ENCODE peak calls at places on chromosomes 7 and 10, in four cellular contexts. A, N, J and X are unnamed samples.

GRCh38 chr7:25031007-25031406 is 51.0 kb upstream of the OSBPL3 start:
- DNase-seq in J (no peak), A (no peak), N (no peak), X (no peak)

GRCh38 chr7:105309235-105310156 is 79.2 kb downstream of the SRPK2 start:
- DNase-seq in J (no peak), N (no peak), A (no peak), X (no peak)

GRCh38 chr10:48671914-48672595 is 12.6 kb upstream of the WDFY4 start:
- DNase-seq in A (no peak), J (no peak), N (no peak), X (no peak)

GRCh38 chr10:49284356-49284755 is 14.6 kb upstream of the C10orf71 start:
- DNase-seq in N (no peak), A (no peak), J (no peak), X (no peak)

GRCh38 chr7:142563470-142563869 is 185.8 kb upstream of the PRSS1 start:
- DNase-seq in J (no peak), N (no peak), A (no peak), X (no peak)

GRCh38 chr7:2814682-2815522 is 29.2 kb downstream of the GNA12 start:
- DNase-seq in N (no peak), A (no peak), J (no peak), X (no peak)

GRCh38 chr10:369441-370221 is 234.4 kb downstream of the ZMYND11 start:
- DNase-seq in J (no peak), A (no peak), N (no peak), X (no peak)

GRCh38 chr7:6057316-6058128 is 26.3 kb downstream of the ANKRD61 start:
- DNase-seq in N (no peak), J (no peak), A (no peak), X (no peak)

GRCh38 chr10:29680091-29680490 is 45.3 kb upstream of the SVIL start:
- DNase-seq in N (no peak), J (no peak), A (no peak), X (no peak)

GRCh38 chr7:90842430-90842788 is 246.3 kb downstream of the CDK14 start:
- DNase-seq in J (no peak), A (no peak), N (no peak), X (no peak)

GRCh38 chr10:73889014-73889413 is 14.7 kb upstream of the CAMK2G start:
- DNase-seq in A (peak), N (no peak), J (peak), X (peak)

GRCh38 chr7:114085592-114086490 is 167.0 kb upstream of the PPP1R3A start:
- DNase-seq in J (peak), A (peak), N (peak), X (peak)

GRCh38 chr10:29378106-29378505 is 89.2 kb downstream of the LYZL1 start:
- DNase-seq in N (no peak), A (no peak), J (no peak), X (no peak)

GRCh38 chr10:103967433-103968142 is 648 bp downstream of the SLK start:
- DNase-seq in A (no peak), N (no peak), J (no peak), X (no peak)

GRCh38 chr7:50182734-50183133 is 89.7 kb upstream of the ZPBP start:
- DNase-seq in J (no peak), N (no peak), A (no peak), X (no peak)

GRCh38 chr7:9718071-9718470 is 1255.6 kb upstream of the PHF14 start:
- DNase-seq in A (no peak), J (no peak), N (no peak), X (no peak)

GRCh38 chr10:28058746-28059145 is 59.9 kb upstream of the ODAD2 start:
- DNase-seq in A (no peak), N (no peak), J (no peak), X (no peak)

GRCh38 chr10:35462491-35462934 is 126.2 kb downstream of the CCNY start:
- DNase-seq in N (no peak), J (no peak), A (no peak), X (no peak)

GRCh38 chr10:58696736-58697135 is 184.1 kb downstream of the BICC1 start:
- DNase-seq in A (no peak), J (no peak), N (no peak), X (no peak)

GRCh38 chr10:119542357-119542989 is at the start of gene RGS10:
- DNase-seq in J (peak), N (peak), A (peak), X (peak)

GRCh38 chr7:106058925-106059324 is 53.2 kb downstream of the SYPL1 start:
- DNase-seq in J (no peak), N (no peak), A (no peak), X (no peak)

GRCh38 chr10:72574636-72575035 is 51.2 kb downstream of the MICU1 start:
- DNase-seq in N (no peak), A (no peak), J (no peak), X (no peak)

DNA sequence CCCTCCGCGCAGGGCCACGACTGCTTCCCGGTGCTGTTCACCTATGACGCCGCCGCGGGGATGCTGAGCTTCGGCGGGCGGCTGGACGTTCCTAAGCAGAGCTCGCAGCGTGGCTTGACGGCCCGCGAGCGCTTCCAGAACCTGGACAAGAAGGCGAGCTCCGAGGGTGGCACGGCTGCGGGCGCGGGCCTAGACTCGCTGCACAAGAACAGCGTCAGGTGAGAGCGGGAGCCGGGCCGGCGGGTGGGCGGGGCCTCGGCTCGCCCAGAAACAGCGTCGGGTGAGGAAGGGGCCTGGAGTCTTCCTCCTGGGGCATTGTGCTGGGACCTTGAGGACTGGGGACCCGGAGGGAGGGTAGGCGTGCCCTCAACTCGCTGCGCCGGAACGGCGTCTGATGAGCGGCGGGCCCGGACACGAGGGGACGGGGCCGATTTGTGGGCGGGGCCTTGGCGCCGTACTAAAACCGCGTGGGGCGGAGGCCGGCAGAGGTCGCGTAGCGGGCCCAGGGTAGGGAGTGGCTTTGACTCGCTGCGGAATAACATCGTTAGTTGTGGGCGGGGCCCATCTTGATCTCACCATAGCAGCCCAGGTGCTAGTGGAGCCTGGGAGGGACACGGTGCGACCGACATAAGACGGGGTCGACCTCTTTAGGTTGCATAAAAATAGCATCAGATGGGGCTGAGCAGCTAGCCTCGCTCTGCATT is 15.6 kb downstream of the PDAP1 start:
- DNase-seq in N (peak), A (peak), J (peak), X (peak)
- H3K27ac ChIP-seq in N (peak), A (peak), J (peak), X (peak)

GRCh38 chr7:130957140-130957513 is 223.1 kb upstream of the KLF14 start:
- DNase-seq in A (no peak), J (no peak), N (no peak), X (no peak)
- H3K27ac ChIP-seq in A (peak), J (no peak), N (no peak), X (no peak)

GRCh38 chr7:131284702-131285419 is 42.8 kb upstream of the MKLN1 start:
- DNase-seq in A (peak), J (peak), N (no peak), X (no peak)

GRCh38 chr7:131285558-131285957 is 42.1 kb upstream of the MKLN1 start:
- DNase-seq in J (no peak), N (no peak), A (no peak), X (no peak)

GRCh38 chr7:131279044-131279443 is 48.6 kb upstream of the MKLN1 start:
- DNase-seq in J (no peak), N (no peak), A (no peak), X (no peak)

GRCh38 chr7:131276736-131277135 is 50.9 kb upstream of the MKLN1 start:
- DNase-seq in J (no peak), N (no peak), A (no peak), X (no peak)

GRCh38 chr7:131281649-131282048 is 46.0 kb upstream of the MKLN1 start:
- DNase-seq in N (no peak), J (no peak), A (no peak), X (no peak)
- H3K27ac ChIP-seq in N (no peak), J (no peak), A (no peak), X (no peak)

GRCh38 chr10:78433063-78433717 is 399.5 kb downstream of the RPS24 start:
- DNase-seq in J (no peak), A (no peak), N (no peak), X (peak)

GRCh38 chr10:78435484-78436222 is 402.0 kb downstream of the RPS24 start:
- DNase-seq in N (no peak), A (no peak), J (no peak), X (no peak)

GRCh38 chr10:78434886-78435285 is 401.2 kb downstream of the RPS24 start:
- DNase-seq in N (no peak), J (no peak), A (no peak), X (peak)

GRCh38 chr10:78432582-78432981 is 398.9 kb downstream of the RPS24 start:
- DNase-seq in A (no peak), N (no peak), J (no peak), X (no peak)

GRCh38 chr10:78433722-78434535 is 400.3 kb downstream of the RPS24 start:
- DNase-seq in A (no peak), J (no peak), N (no peak), X (peak)
- H3K27ac ChIP-seq in A (no peak), J (no peak), N (no peak), X (no peak)

DNA sequence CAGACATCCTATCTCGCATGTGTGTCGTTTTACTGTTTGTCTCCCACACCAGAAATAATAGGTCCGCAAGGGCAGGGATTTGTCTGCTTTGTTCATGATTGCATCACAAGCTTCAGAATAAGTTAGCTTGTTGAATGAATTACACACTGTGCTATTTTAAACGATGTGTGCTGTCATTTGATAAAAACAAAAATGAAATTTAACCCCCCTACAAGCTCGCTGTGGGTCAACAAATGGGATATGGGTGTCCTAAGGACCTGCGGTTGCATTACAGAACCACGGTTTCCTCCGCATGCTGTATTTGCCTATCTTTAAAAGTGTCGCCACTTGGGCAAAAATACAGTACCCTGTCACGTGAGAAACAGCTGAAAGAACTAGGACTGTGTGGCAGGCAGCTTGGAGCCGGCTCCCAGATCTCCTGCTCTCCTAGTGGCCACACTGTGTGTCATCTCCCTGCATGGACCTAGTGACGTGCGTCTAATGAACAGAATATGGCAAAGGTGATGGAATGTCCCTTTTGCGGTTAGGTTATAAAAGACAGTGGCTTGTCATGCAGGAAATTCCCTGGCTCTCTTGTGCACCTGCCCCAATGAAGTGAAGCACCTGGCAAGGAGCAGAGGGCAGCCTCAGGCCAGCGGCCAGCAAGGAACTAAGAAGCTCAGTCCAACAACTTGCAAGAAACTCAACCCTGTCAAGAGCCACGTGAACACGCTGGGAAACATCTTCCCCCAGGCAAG is 32.9 kb upstream of the CRYGN start:
- DNase-seq in J (no peak), A (no peak), N (no peak), X (no peak)
- H3K27ac ChIP-seq in J (no peak), A (no peak), N (no peak), X (no peak)

GRCh38 chr10:100006241-100006886 is 3.4 kb downstream of the DNMBP start:
- DNase-seq in N (no peak), J (no peak), A (no peak), X (no peak)
- H3K27ac ChIP-seq in N (peak), J (peak), A (no peak), X (peak)